ENCODE peak calls at places on chromosomes 6 and 20, in seven cellular contexts. One of them, this sample, is unnamed.

GRCh38 chr6:109124219-109124618 is 28.9 kb downstream of the CEP57L1 start:
- DNase-seq in kidney epithelial cell: no peak
- DNase-seq in fibroblast of pulmonary artery: no peak
- DNase-seq in PC-3: no peak
- DNase-seq in CD8-positive, alpha-beta memory T cell: no peak
- DNase-seq in fibroblast of mammary gland: no peak
- DNase-seq in foreskin fibroblast: no peak
- DNase-seq in this sample: no peak

GRCh38 chr6:113414511-113414910 is 442.6 kb upstream of the MARCKS start:
- DNase-seq in kidney epithelial cell: no peak
- DNase-seq in fibroblast of pulmonary artery: peak
- DNase-seq in PC-3: peak
- DNase-seq in CD8-positive, alpha-beta memory T cell: no peak
- DNase-seq in fibroblast of mammary gland: peak
- DNase-seq in foreskin fibroblast: peak
- DNase-seq in this sample: peak

GRCh38 chr20:49029203-49029602 is 16.9 kb upstream of the CSE1L start:
- DNase-seq in kidney epithelial cell: no peak
- DNase-seq in fibroblast of pulmonary artery: no peak
- DNase-seq in PC-3: no peak
- DNase-seq in CD8-positive, alpha-beta memory T cell: no peak
- DNase-seq in fibroblast of mammary gland: no peak
- DNase-seq in foreskin fibroblast: no peak
- DNase-seq in this sample: no peak

GRCh38 chr6:62371840-62372239 is 85.8 kb upstream of the KHDRBS2 start:
- DNase-seq in kidney epithelial cell: no peak
- DNase-seq in fibroblast of pulmonary artery: no peak
- DNase-seq in PC-3: peak
- DNase-seq in CD8-positive, alpha-beta memory T cell: no peak
- DNase-seq in fibroblast of mammary gland: no peak
- DNase-seq in foreskin fibroblast: no peak
- DNase-seq in this sample: peak

GRCh38 chr6:139336488-139336887 is 38.0 kb downstream of the CITED2 start:
- DNase-seq in kidney epithelial cell: no peak
- DNase-seq in fibroblast of pulmonary artery: peak
- DNase-seq in PC-3: no peak
- DNase-seq in CD8-positive, alpha-beta memory T cell: no peak
- DNase-seq in fibroblast of mammary gland: peak
- DNase-seq in foreskin fibroblast: no peak
- DNase-seq in this sample: peak

GRCh38 chr20:3997446-3997845 is 17.9 kb downstream of the RNF24 start:
- DNase-seq in kidney epithelial cell: no peak
- DNase-seq in fibroblast of pulmonary artery: no peak
- DNase-seq in PC-3: no peak
- DNase-seq in CD8-positive, alpha-beta memory T cell: no peak
- DNase-seq in fibroblast of mammary gland: no peak
- DNase-seq in foreskin fibroblast: no peak
- DNase-seq in this sample: no peak

GRCh38 chr6:64459411-64459810 is 823.8 kb downstream of the PHF3 start:
- DNase-seq in kidney epithelial cell: no peak
- DNase-seq in fibroblast of pulmonary artery: no peak
- DNase-seq in PC-3: no peak
- DNase-seq in CD8-positive, alpha-beta memory T cell: no peak
- DNase-seq in fibroblast of mammary gland: no peak
- DNase-seq in foreskin fibroblast: no peak
- DNase-seq in this sample: no peak

GRCh38 chr6:29507319-29507718 is 19.6 kb upstream of the MAS1L start:
- DNase-seq in kidney epithelial cell: no peak
- DNase-seq in fibroblast of pulmonary artery: no peak
- DNase-seq in PC-3: no peak
- DNase-seq in CD8-positive, alpha-beta memory T cell: no peak
- DNase-seq in fibroblast of mammary gland: no peak
- DNase-seq in foreskin fibroblast: no peak
- DNase-seq in this sample: no peak

GRCh38 chr20:62219992-62220665 is at the start of gene HRH3:
- DNase-seq in kidney epithelial cell: no peak
- DNase-seq in fibroblast of pulmonary artery: peak
- DNase-seq in PC-3: no peak
- DNase-seq in CD8-positive, alpha-beta memory T cell: no peak
- DNase-seq in fibroblast of mammary gland: no peak
- DNase-seq in foreskin fibroblast: no peak
- DNase-seq in this sample: no peak

DNA sequence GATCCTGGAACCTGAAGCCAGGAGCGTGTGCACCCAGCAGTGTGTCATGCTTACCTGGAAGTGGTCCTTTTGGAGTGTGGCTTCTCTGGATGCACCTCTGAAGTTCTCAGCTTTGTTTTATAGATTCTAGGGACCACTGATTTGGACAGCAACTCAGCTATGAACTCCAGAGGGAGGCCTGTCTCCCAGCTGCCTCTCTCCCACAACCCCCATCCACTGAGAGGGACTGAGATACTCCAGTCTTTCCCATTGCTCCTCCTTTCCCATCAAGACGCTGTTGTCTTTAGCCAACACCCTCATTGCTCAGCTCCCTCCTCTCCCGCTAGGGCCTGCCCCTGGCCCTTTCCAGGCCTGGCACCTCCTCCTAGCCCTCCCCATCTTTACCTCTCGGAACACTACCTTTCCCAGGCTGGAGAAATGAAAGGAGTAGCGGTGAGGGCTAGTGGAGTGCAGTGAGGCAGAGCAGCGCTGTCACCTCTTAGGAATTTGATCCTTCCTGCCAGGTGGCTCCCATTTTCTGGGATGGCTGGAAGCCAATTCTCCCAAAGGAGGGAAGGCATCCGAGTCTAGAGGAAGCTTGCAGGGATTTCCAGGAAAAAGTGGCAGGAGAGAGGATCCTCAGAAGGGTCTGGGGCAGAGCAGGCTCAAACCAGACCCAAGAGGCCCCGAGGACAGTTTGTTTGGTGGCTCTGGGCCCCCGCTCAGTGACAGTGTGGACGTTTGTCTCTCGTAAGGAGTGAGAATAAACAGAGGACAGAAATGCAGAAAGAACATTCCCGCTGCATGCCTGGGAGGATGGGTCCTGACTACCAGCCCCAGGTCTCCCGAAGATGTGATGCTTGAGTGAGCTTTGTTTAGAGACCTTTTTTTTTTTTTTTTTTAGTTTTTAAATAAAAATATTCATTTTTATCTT is at the start of gene LRRN4:
- DNase-seq in kidney epithelial cell: peak
- DNase-seq in fibroblast of pulmonary artery: peak
- DNase-seq in PC-3: peak
- DNase-seq in CD8-positive, alpha-beta memory T cell: no peak
- DNase-seq in fibroblast of mammary gland: peak
- DNase-seq in foreskin fibroblast: no peak
- DNase-seq in this sample: peak
- H3K4me3 ChIP-seq in kidney epithelial cell: peak
- H3K4me3 ChIP-seq in fibroblast of pulmonary artery: no peak
- H3K4me3 ChIP-seq in PC-3: peak
- H3K4me3 ChIP-seq in CD8-positive, alpha-beta memory T cell: no peak
- H3K4me3 ChIP-seq in fibroblast of mammary gland: no peak
- H3K4me3 ChIP-seq in foreskin fibroblast: no peak
- H3K4me3 ChIP-seq in this sample: no peak

DNA sequence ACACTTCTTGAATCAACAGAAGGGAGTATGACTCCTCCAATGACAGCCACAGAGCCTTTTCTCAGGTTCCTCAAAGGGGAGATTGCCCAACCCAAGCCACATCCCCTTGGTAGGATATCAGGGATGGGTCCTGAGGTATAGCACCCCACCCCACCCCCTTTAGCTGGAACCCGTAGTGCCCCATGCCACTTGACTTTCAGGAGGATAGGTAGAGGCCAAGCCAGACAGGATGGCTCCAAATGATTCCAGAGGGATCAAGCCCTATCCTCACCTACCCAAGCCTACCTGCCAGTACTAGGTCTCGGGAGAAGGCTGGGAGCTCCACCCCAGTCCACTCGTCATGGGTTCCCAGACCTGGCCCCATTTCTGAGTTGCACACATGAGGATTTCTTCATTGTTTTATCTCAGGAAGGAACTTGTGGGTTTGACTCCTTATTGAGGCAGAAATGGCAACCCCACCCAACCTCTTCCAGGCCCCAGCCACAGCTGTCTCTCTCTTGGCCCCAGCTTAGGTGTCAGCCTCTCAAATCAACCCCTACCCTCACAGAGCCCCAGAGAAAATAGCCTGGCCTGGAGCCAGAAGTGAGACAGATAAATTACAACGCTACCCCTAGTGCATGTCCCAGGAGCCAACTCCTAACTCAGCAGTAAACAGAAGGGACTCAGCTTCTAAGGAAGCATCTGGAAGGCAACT is 3.6 kb downstream of the CCND3 start:
- DNase-seq in kidney epithelial cell: no peak
- DNase-seq in fibroblast of pulmonary artery: peak
- DNase-seq in PC-3: no peak
- DNase-seq in CD8-positive, alpha-beta memory T cell: peak
- DNase-seq in fibroblast of mammary gland: no peak
- DNase-seq in foreskin fibroblast: no peak
- DNase-seq in this sample: no peak
- H3K4me3 ChIP-seq in kidney epithelial cell: no peak
- H3K4me3 ChIP-seq in fibroblast of pulmonary artery: peak
- H3K4me3 ChIP-seq in PC-3: no peak
- H3K4me3 ChIP-seq in CD8-positive, alpha-beta memory T cell: peak
- H3K4me3 ChIP-seq in fibroblast of mammary gland: no peak
- H3K4me3 ChIP-seq in foreskin fibroblast: no peak
- H3K4me3 ChIP-seq in this sample: no peak

GRCh38 chr20:31500527-31500926 is 13.7 kb upstream of the HM13 start:
- DNase-seq in kidney epithelial cell: no peak
- DNase-seq in fibroblast of pulmonary artery: no peak
- DNase-seq in PC-3: no peak
- DNase-seq in CD8-positive, alpha-beta memory T cell: no peak
- DNase-seq in fibroblast of mammary gland: no peak
- DNase-seq in foreskin fibroblast: no peak
- DNase-seq in this sample: no peak

GRCh38 chr20:31494131-31494530 is 19.0 kb downstream of the REM1 start:
- DNase-seq in kidney epithelial cell: no peak
- DNase-seq in fibroblast of pulmonary artery: peak
- DNase-seq in PC-3: peak
- DNase-seq in CD8-positive, alpha-beta memory T cell: no peak
- DNase-seq in fibroblast of mammary gland: peak
- DNase-seq in foreskin fibroblast: no peak
- DNase-seq in this sample: peak

GRCh38 chr20:31497838-31498540 is 16.3 kb upstream of the HM13 start:
- DNase-seq in kidney epithelial cell: no peak
- DNase-seq in fibroblast of pulmonary artery: peak
- DNase-seq in PC-3: no peak
- DNase-seq in CD8-positive, alpha-beta memory T cell: no peak
- DNase-seq in fibroblast of mammary gland: peak
- DNase-seq in foreskin fibroblast: no peak
- DNase-seq in this sample: no peak

GRCh38 chr20:31496761-31497295 is 17.4 kb upstream of the HM13 start:
- DNase-seq in kidney epithelial cell: no peak
- DNase-seq in fibroblast of pulmonary artery: peak
- DNase-seq in PC-3: no peak
- DNase-seq in CD8-positive, alpha-beta memory T cell: no peak
- DNase-seq in fibroblast of mammary gland: peak
- DNase-seq in foreskin fibroblast: no peak
- DNase-seq in this sample: no peak
- H3K4me3 ChIP-seq in kidney epithelial cell: no peak
- H3K4me3 ChIP-seq in fibroblast of pulmonary artery: peak
- H3K4me3 ChIP-seq in PC-3: no peak
- H3K4me3 ChIP-seq in CD8-positive, alpha-beta memory T cell: no peak
- H3K4me3 ChIP-seq in fibroblast of mammary gland: no peak
- H3K4me3 ChIP-seq in foreskin fibroblast: peak
- H3K4me3 ChIP-seq in this sample: no peak

GRCh38 chr20:34562643-34563042 is 4.1 kb downstream of the MAP1LC3A start:
- DNase-seq in kidney epithelial cell: no peak
- DNase-seq in fibroblast of pulmonary artery: peak
- DNase-seq in PC-3: peak
- DNase-seq in CD8-positive, alpha-beta memory T cell: no peak
- DNase-seq in fibroblast of mammary gland: peak
- DNase-seq in foreskin fibroblast: no peak
- DNase-seq in this sample: no peak

GRCh38 chr20:34560141-34560523 is 1.6 kb downstream of the MAP1LC3A start:
- DNase-seq in kidney epithelial cell: no peak
- DNase-seq in fibroblast of pulmonary artery: no peak
- DNase-seq in PC-3: no peak
- DNase-seq in CD8-positive, alpha-beta memory T cell: no peak
- DNase-seq in fibroblast of mammary gland: no peak
- DNase-seq in foreskin fibroblast: no peak
- DNase-seq in this sample: no peak

GRCh38 chr20:34561661-34562060 is 3.1 kb downstream of the MAP1LC3A start:
- DNase-seq in kidney epithelial cell: no peak
- DNase-seq in fibroblast of pulmonary artery: no peak
- DNase-seq in PC-3: no peak
- DNase-seq in CD8-positive, alpha-beta memory T cell: no peak
- DNase-seq in fibroblast of mammary gland: no peak
- DNase-seq in foreskin fibroblast: no peak
- DNase-seq in this sample: no peak

GRCh38 chr20:34559311-34560140 is 1.0 kb downstream of the MAP1LC3A start:
- DNase-seq in kidney epithelial cell: no peak
- DNase-seq in fibroblast of pulmonary artery: no peak
- DNase-seq in PC-3: no peak
- DNase-seq in CD8-positive, alpha-beta memory T cell: peak
- DNase-seq in fibroblast of mammary gland: no peak
- DNase-seq in foreskin fibroblast: no peak
- DNase-seq in this sample: no peak

DNA sequence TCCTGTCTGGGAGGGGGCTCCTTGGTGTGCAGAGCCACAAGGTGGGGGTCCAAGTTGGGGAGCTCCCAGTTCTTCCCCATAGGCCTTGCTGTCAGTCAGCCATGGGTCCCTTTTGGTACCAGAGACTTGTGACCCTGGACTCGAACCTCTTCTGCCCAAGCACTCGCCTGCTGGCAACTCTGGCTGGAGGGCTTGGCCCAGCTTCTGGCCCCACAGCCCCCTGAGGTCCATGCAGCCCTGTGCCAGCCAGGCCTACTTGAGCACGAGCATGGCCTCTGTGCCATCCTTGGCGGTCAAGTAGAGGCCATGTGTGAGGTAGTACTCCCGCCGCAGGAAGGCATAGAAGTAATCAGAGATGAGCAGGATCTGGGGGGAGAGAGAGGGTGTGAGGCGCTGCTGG is 2.1 kb downstream of the MAP1LC3A start:
- DNase-seq in kidney epithelial cell: no peak
- DNase-seq in fibroblast of pulmonary artery: no peak
- DNase-seq in PC-3: no peak
- DNase-seq in CD8-positive, alpha-beta memory T cell: no peak
- DNase-seq in fibroblast of mammary gland: no peak
- DNase-seq in foreskin fibroblast: no peak
- DNase-seq in this sample: no peak
- H3K4me3 ChIP-seq in kidney epithelial cell: no peak
- H3K4me3 ChIP-seq in fibroblast of pulmonary artery: no peak
- H3K4me3 ChIP-seq in PC-3: no peak
- H3K4me3 ChIP-seq in CD8-positive, alpha-beta memory T cell: no peak
- H3K4me3 ChIP-seq in fibroblast of mammary gland: no peak
- H3K4me3 ChIP-seq in foreskin fibroblast: no peak
- H3K4me3 ChIP-seq in this sample: no peak